ENCODE peak calls at places on chromosomes 7 and 10, in six cellular contexts. N, I, J, S, A and Z are unnamed samples.

GRCh38 chr10:119412831-119413737 is 129.4 kb downstream of the RGS10 start:
- DNase-seq in N (no peak), I (no peak), J (peak), S (peak), A (peak), Z (no peak)

GRCh38 chr10:2150315-2150714 is 413.0 kb upstream of the ADARB2 start:
- DNase-seq in N (no peak), I (no peak), J (no peak), S (peak), A (no peak), Z (no peak)

GRCh38 chr10:58237014-58237830 is 30.5 kb downstream of the IPMK start:
- DNase-seq in N (no peak), I (no peak), J (peak), S (peak), A (peak), Z (no peak)

GRCh38 chr7:44285561-44285960 is 39.8 kb downstream of the CAMK2B start:
- DNase-seq in N (no peak), I (no peak), J (no peak), S (no peak), A (no peak), Z (no peak)

GRCh38 chr7:130994378-130995115 is 260.5 kb upstream of the KLF14 start:
- DNase-seq in N (no peak), I (no peak), J (peak), S (no peak), A (no peak), Z (peak)

GRCh38 chr7:159215053-159215452 is 70.4 kb upstream of the VIPR2 start:
- DNase-seq in N (no peak), I (no peak), J (no peak), S (no peak), A (no peak), Z (no peak)

GRCh38 chr7:103772171-103772570 is 217.3 kb downstream of the RELN start:
- DNase-seq in N (no peak), I (no peak), J (no peak), S (peak), A (no peak), Z (no peak)

GRCh38 chr7:28093617-28094232 is 86.9 kb downstream of the JAZF1 start:
- DNase-seq in N (peak), I (peak), J (peak), S (peak), A (peak), Z (peak)

GRCh38 chr7:129831424-129832058 is 121.2 kb downstream of the UBE2H start:
- DNase-seq in N (no peak), I (peak), J (peak), S (peak), A (peak), Z (no peak)

GRCh38 chr10:11285171-11285570 is 267.5 kb downstream of the CELF2 start:
- DNase-seq in N (no peak), I (no peak), J (peak), S (peak), A (no peak), Z (no peak)

GRCh38 chr10:76420725-76421124 is 989.3 kb downstream of the LRMDA start:
- DNase-seq in N (no peak), I (no peak), J (no peak), S (no peak), A (no peak), Z (no peak)

GRCh38 chr10:86522385-86522855 is 828 bp upstream of the WAPL start:
- DNase-seq in N (peak), I (no peak), J (peak), S (no peak), A (no peak), Z (no peak)

GRCh38 chr10:98430427-98430826 is 15.4 kb upstream of the PYROXD2 start:
- DNase-seq in N (no peak), I (no peak), J (no peak), S (no peak), A (no peak), Z (no peak)

GRCh38 chr10:62980697-62981495 is 152.2 kb upstream of the NRBF2 start:
- DNase-seq in N (no peak), I (no peak), J (peak), S (no peak), A (no peak), Z (no peak)

GRCh38 chr10:112979927-112980326 is 29.9 kb downstream of the TCF7L2 start:
- DNase-seq in N (no peak), I (no peak), J (no peak), S (no peak), A (no peak), Z (no peak)

GRCh38 chr10:30127120-30127541 is 67.7 kb upstream of the JCAD start:
- DNase-seq in N (no peak), I (no peak), J (peak), S (no peak), A (no peak), Z (no peak)

GRCh38 chr10:49689882-49690510 is 10.5 kb downstream of the C10orf53 start:
- DNase-seq in N (no peak), I (no peak), J (no peak), S (peak), A (no peak), Z (no peak)

GRCh38 chr10:47378606-47379444 is 5.3 kb downstream of the ZNF488 start:
- DNase-seq in N (no peak), I (no peak), J (no peak), S (no peak), A (no peak), Z (peak)

GRCh38 chr7:158355456-158356065 is 232.1 kb downstream of the PTPRN2 start:
- DNase-seq in N (peak), I (no peak), J (peak), S (peak), A (no peak), Z (peak)

GRCh38 chr10:61028861-61029361 is 84.9 kb upstream of the RHOBTB1 start:
- DNase-seq in N (no peak), I (no peak), J (peak), S (peak), A (peak), Z (no peak)

GRCh38 chr7:157499121-157499834 is 162.5 kb downstream of the DNAJB6 start:
- DNase-seq in N (no peak), I (no peak), J (no peak), S (no peak), A (no peak), Z (no peak)

GRCh38 chr7:108418941-108419340 is 37.3 kb downstream of the NRCAM start:
- DNase-seq in N (no peak), I (no peak), J (no peak), S (no peak), A (no peak), Z (no peak)

GRCh38 chr7:77903597-77903996 is 105.0 kb downstream of the PHTF2 start:
- DNase-seq in N (peak), I (no peak), J (peak), S (peak), A (peak), Z (no peak)

GRCh38 chr7:76146374-76146773 is 55.3 kb upstream of the SRRM3 start:
- DNase-seq in N (no peak), I (no peak), J (no peak), S (no peak), A (no peak), Z (no peak)

GRCh38 chr7:135653285-135654080 is 8.8 kb upstream of the STMP1 start:
- DNase-seq in N (no peak), I (no peak), J (no peak), S (no peak), A (peak), Z (no peak)

GRCh38 chr7:131546126-131546525 is 10.3 kb downstream of the PODXL start:
- DNase-seq in N (no peak), I (no peak), J (no peak), S (no peak), A (no peak), Z (peak)

GRCh38 chr10:99506416-99506815 is 26.3 kb upstream of the NKX2-3 start:
- DNase-seq in N (no peak), I (no peak), J (no peak), S (no peak), A (no peak), Z (no peak)

GRCh38 chr10:32985341-32985764 is 27.3 kb upstream of the ITGB1 start:
- DNase-seq in N (peak), I (no peak), J (no peak), S (no peak), A (no peak), Z (no peak)

GRCh38 chr10:32984003-32984600 is 26.1 kb upstream of the ITGB1 start:
- DNase-seq in N (no peak), I (no peak), J (no peak), S (no peak), A (no peak), Z (no peak)

GRCh38 chr10:32983333-32983909 is 25.4 kb upstream of the ITGB1 start:
- DNase-seq in N (peak), I (no peak), J (peak), S (peak), A (peak), Z (no peak)

GRCh38 chr10:32987172-32987571 is 29.1 kb upstream of the ITGB1 start:
- DNase-seq in N (no peak), I (no peak), J (no peak), S (no peak), A (no peak), Z (no peak)

DNA sequence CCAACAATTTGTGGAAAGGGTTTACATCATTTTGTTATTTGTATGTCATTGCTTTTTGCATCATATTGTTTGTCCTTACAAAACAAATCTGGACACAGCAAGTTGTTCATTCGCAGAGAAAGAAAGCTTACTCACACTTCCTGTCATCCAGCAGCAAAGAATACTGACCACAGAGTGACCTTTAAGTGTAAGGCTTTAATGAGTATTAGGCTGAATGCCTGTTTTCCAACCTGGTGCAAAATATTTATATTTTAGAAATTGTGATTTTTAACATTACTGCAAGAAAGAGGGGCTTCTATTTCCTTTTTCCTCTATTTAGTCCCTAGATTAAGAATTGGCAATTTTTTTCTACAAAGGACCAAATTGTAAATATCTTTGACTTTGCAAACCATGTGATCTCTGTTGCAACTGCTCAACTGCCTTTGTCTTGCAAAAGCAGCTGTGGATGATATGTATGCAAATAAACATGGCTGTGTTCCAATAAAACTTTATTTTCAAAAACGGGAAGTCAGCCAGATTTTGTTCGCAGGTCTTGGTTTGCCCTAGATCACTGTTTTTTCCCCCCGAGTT is 27.8 kb upstream of the ITGB1 start:
- DNase-seq in N (peak), I (no peak), J (peak), S (no peak), A (peak), Z (no peak)
- H3K9ac ChIP-seq in N (peak), I (no peak), J (peak), S (no peak), A (no peak), Z (no peak)

DNA sequence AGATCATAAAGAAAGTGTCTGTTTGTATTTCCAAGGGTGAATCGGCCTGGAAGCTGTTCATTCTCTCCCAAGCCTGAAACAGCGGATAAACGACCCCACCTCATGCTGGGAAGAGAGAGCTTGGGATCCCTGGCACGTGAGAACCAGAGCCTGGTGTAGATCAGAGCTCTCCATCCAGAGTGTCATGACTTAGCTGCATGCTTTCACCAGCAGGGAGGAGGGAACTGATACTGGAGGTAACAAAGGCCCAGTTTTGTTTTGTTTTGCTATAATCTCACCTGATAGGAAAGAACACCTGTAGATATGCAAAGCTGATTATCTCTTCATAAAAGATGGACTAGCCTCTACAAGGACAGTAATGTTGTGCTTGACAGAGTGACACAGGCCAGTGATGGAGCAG is 236.6 kb downstream of the POM121L12 start:
- DNase-seq in N (no peak), I (no peak), J (no peak), S (peak), A (no peak), Z (no peak)
- H3K9ac ChIP-seq in N (no peak), I (no peak), J (no peak), S (no peak), A (no peak), Z (no peak)

GRCh38 chr10:5467634-5468255 is 31.6 kb downstream of the CALML5 start:
- DNase-seq in N (no peak), I (no peak), J (no peak), S (no peak), A (no peak), Z (peak)
- H3K9ac ChIP-seq in N (no peak), I (no peak), J (no peak), S (no peak), A (no peak), Z (peak)

GRCh38 chr10:44261710-44262455 is 123.0 kb downstream of the CXCL12 start:
- DNase-seq in N (no peak), I (no peak), J (peak), S (no peak), A (peak), Z (peak)
- H3K9ac ChIP-seq in N (no peak), I (no peak), J (peak), S (no peak), A (no peak), Z (no peak)

DNA sequence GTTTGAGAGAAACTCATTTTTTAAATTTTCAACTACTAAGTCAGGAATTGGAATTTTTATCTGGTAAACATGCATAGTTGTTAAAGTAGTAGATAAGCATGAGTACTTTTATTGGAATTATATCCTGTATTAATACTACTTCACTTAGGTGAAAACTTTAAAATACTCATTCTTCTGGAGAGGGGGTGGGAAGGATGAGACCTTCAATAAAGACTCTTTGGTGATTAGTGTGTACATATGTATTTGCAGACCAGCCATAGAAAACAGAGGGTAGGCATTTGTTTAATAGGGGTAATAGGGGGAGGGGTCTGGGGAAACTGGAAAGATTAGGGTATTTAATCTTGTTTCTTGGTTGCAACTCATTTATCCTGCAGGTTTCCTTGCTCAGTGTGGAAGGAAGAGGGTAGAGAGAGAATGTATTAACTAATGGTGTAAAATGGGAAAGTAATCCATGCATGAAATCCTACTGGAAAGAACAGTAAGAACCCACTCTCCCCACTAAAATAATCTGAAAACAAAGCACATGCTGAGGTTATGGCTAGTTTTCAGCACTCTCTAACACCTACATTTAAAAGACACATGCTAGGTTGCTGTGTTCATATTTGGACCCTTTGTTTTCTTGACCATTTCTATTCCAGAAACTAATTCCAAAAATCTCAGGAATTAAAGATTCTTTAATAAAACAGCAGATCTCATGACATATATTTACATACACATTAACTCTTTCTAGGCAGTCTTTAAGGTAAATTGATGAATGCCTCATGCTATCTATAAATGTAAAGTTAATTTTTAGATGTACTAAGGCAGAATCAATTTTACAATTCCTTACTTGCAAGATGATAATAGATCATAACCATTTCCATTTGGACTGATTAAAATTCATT is 6.2 kb upstream of the IGF2BP3 start:
- DNase-seq in N (no peak), I (no peak), J (no peak), S (peak), A (no peak), Z (no peak)
- H3K9ac ChIP-seq in N (no peak), I (no peak), J (no peak), S (peak), A (no peak), Z (no peak)

DNA sequence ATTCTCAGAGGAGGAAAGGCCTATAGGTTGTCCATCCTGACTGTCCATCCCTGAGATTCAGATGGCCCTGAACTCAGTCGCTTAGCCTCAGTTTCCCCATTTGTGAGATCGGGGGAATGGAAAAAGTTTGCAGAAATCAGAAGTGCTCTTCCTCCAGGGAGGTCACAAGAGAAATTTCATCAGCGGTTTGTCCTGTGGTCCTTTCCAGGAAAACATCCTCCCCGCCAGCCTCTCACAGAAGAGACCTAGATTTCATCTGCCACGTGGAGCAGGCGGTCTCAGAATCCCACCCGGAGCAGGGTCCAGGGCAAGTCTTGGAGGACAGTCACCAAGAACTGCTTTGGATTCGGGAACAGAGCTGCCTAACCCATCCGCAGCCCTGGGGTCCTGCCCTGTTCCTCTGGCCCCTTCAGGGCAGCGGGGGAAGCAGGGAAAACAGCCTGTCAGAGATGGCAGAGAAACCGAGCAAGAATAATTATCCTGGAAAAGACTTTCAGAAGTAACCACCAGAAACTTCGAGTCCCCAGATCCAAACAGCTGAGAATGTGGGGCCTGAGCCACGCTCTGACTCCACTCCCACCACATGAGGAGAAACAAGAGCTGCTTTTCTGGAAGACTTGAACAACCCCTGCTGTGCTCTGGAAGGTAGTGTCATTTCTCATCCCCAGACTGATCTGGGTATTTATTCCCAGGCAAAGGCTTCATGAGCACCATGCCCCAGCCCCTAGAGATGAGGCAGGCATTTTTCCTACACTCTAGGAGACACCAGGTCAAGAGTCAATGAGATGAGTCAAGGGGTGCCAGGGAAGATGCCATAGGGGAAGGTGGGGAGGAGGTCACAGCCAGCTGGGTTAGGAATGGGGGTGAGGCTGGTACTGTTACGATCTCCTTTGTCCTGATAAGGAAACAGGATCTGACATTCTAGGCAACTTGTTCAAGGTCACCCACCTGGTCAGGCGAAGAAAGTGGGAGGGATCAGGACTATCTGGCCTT is 1.1 kb upstream of the TNS3 start:
- DNase-seq in N (no peak), I (no peak), J (peak), S (no peak), A (no peak), Z (no peak)
- H3K9ac ChIP-seq in N (peak), I (peak), J (peak), S (no peak), A (no peak), Z (peak)

GRCh38 chr7:105876964-105877601 is 684 bp upstream of the ATXN7L1 start:
- DNase-seq in N (no peak), I (peak), J (peak), S (peak), A (peak), Z (peak)
- H3K9ac ChIP-seq in N (no peak), I (peak), J (peak), S (peak), A (peak), Z (peak)

GRCh38 chr7:138228119-138228518 is 151.9 kb downstream of the AKR1D1 start:
- DNase-seq in N (no peak), I (no peak), J (no peak), S (no peak), A (no peak), Z (no peak)

GRCh38 chr7:138226851-138227250 is 150.6 kb downstream of the AKR1D1 start:
- DNase-seq in N (no peak), I (no peak), J (no peak), S (no peak), A (no peak), Z (no peak)

GRCh38 chr7:138223402-138223872 is 147.2 kb downstream of the AKR1D1 start:
- DNase-seq in N (no peak), I (no peak), J (no peak), S (peak), A (no peak), Z (no peak)

GRCh38 chr7:138228764-138229163 is 152.5 kb downstream of the AKR1D1 start:
- DNase-seq in N (no peak), I (no peak), J (no peak), S (no peak), A (no peak), Z (no peak)

DNA sequence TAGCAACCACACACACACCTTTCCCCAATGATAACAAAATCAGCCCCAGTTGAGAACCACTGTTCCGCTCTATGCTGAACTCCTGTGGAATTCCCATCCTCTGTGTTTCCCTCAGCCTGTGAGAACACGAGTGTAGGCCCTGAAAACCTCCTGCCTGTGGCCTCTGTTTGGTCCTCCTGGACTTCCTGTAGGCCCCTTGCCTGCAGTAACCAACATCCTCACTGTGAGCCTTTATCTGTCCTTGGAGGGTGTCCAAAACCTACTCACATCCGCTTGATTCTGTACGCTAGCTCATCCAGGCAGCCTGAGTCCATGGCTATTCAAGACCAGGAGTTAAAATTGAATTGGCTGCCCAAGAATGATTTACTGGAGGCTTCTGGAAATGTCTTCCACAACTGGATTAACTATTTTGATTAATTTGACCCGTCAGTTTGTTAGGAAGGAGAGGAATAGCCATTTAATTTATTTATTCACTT is 149.8 kb downstream of the AKR1D1 start:
- DNase-seq in N (no peak), I (no peak), J (peak), S (no peak), A (no peak), Z (peak)
- H3K9ac ChIP-seq in N (no peak), I (no peak), J (no peak), S (no peak), A (no peak), Z (no peak)